ENCODE peak calls at places on chromosomes 3 and 15, in nine cellular contexts. One of them, this sample, is unnamed.

GRCh38 chr15:60964527-60964926 is 264.6 kb downstream of the RORA start:
- DNase-seq in lower leg skin: no peak
- DNase-seq in GM12865: peak
- DNase-seq in HFFc6: no peak
- DNase-seq in testis: peak
- DNase-seq in GM13976: no peak
- DNase-seq in endodermal cell: peak
- DNase-seq in epithelial cell of esophagus: no peak
- DNase-seq in kidney epithelial cell: no peak
- DNase-seq in this sample: peak

GRCh38 chr15:80989518-80990478 is at the start of gene MESD:
- DNase-seq in lower leg skin: peak
- DNase-seq in GM12865: peak
- DNase-seq in HFFc6: peak
- DNase-seq in testis: peak
- DNase-seq in GM13976: peak
- DNase-seq in endodermal cell: peak
- DNase-seq in epithelial cell of esophagus: peak
- DNase-seq in kidney epithelial cell: peak
- DNase-seq in this sample: peak

GRCh38 chr3:83514130-83514914 is 1444.5 kb upstream of the CADM2 start:
- DNase-seq in lower leg skin: no peak
- DNase-seq in GM12865: no peak
- DNase-seq in HFFc6: no peak
- DNase-seq in testis: no peak
- DNase-seq in GM13976: no peak
- DNase-seq in endodermal cell: peak
- DNase-seq in epithelial cell of esophagus: peak
- DNase-seq in kidney epithelial cell: peak
- DNase-seq in this sample: no peak

GRCh38 chr3:41053220-41053619 is 146.1 kb upstream of the CTNNB1 start:
- DNase-seq in lower leg skin: no peak
- DNase-seq in GM12865: no peak
- DNase-seq in HFFc6: no peak
- DNase-seq in testis: no peak
- DNase-seq in GM13976: no peak
- DNase-seq in endodermal cell: no peak
- DNase-seq in epithelial cell of esophagus: peak
- DNase-seq in kidney epithelial cell: no peak
- DNase-seq in this sample: no peak

GRCh38 chr15:35514759-35515158 is 31.2 kb downstream of the DPH6 start:
- DNase-seq in lower leg skin: no peak
- DNase-seq in GM12865: no peak
- DNase-seq in HFFc6: peak
- DNase-seq in testis: no peak
- DNase-seq in GM13976: no peak
- DNase-seq in endodermal cell: no peak
- DNase-seq in epithelial cell of esophagus: no peak
- DNase-seq in kidney epithelial cell: no peak
- DNase-seq in this sample: no peak

GRCh38 chr3:178455264-178455663 is 81.0 kb upstream of the KCNMB2 start:
- DNase-seq in lower leg skin: no peak
- DNase-seq in GM12865: no peak
- DNase-seq in HFFc6: no peak
- DNase-seq in testis: no peak
- DNase-seq in GM13976: no peak
- DNase-seq in endodermal cell: no peak
- DNase-seq in epithelial cell of esophagus: peak
- DNase-seq in kidney epithelial cell: no peak
- DNase-seq in this sample: no peak

GRCh38 chr3:188343894-188344293 is 189.9 kb downstream of the LPP start:
- DNase-seq in lower leg skin: no peak
- DNase-seq in GM12865: no peak
- DNase-seq in HFFc6: no peak
- DNase-seq in testis: no peak
- DNase-seq in GM13976: no peak
- DNase-seq in endodermal cell: no peak
- DNase-seq in epithelial cell of esophagus: peak
- DNase-seq in kidney epithelial cell: no peak
- DNase-seq in this sample: no peak

GRCh38 chr3:69212411-69213160 is 90.2 kb upstream of the LMOD3 start:
- DNase-seq in lower leg skin: no peak
- DNase-seq in GM12865: peak
- DNase-seq in HFFc6: peak
- DNase-seq in testis: no peak
- DNase-seq in GM13976: no peak
- DNase-seq in endodermal cell: no peak
- DNase-seq in epithelial cell of esophagus: peak
- DNase-seq in kidney epithelial cell: peak
- DNase-seq in this sample: no peak

GRCh38 chr15:80550910-80551265 is 144.2 kb upstream of the ABHD17C start:
- DNase-seq in lower leg skin: no peak
- DNase-seq in GM12865: no peak
- DNase-seq in HFFc6: peak
- DNase-seq in testis: no peak
- DNase-seq in GM13976: no peak
- DNase-seq in endodermal cell: no peak
- DNase-seq in epithelial cell of esophagus: peak
- DNase-seq in kidney epithelial cell: no peak
- DNase-seq in this sample: no peak

GRCh38 chr3:43785551-43785950 is 94.8 kb downstream of the ABHD5 start:
- DNase-seq in lower leg skin: no peak
- DNase-seq in GM12865: no peak
- DNase-seq in HFFc6: peak
- DNase-seq in testis: no peak
- DNase-seq in GM13976: no peak
- DNase-seq in endodermal cell: no peak
- DNase-seq in epithelial cell of esophagus: no peak
- DNase-seq in kidney epithelial cell: no peak
- DNase-seq in this sample: no peak

GRCh38 chr3:122619040-122619439 is 41.6 kb downstream of the PARP15 start:
- DNase-seq in lower leg skin: no peak
- DNase-seq in GM12865: peak
- DNase-seq in HFFc6: peak
- DNase-seq in testis: no peak
- DNase-seq in GM13976: no peak
- DNase-seq in endodermal cell: no peak
- DNase-seq in epithelial cell of esophagus: no peak
- DNase-seq in kidney epithelial cell: no peak
- DNase-seq in this sample: no peak

GRCh38 chr3:170502297-170502696 is 83.6 kb downstream of the SLC7A14 start:
- DNase-seq in lower leg skin: no peak
- DNase-seq in GM12865: no peak
- DNase-seq in HFFc6: no peak
- DNase-seq in testis: peak
- DNase-seq in GM13976: no peak
- DNase-seq in endodermal cell: no peak
- DNase-seq in epithelial cell of esophagus: peak
- DNase-seq in kidney epithelial cell: no peak
- DNase-seq in this sample: no peak

DNA sequence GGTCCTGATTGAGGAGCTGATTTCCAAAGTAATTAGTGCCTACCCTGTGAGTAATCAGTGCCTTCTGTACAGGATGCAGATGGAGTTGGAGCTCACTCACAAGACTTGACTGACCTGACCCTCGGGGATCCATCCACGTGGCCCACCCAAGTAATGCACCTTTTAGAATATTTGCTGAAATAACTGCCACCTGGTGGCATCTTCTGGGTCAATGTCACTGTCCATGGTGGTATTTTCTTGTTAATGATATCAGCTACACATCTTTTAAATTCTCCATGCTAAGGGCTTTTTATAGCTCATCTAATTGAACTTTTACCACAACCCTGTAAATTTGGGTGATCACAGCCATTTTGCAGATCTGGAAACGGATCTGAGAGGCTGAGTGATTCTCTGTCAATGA is 74.3 kb upstream of the ANKRD34C start:
- DNase-seq in lower leg skin: no peak
- DNase-seq in GM12865: no peak
- DNase-seq in HFFc6: no peak
- DNase-seq in testis: no peak
- DNase-seq in GM13976: no peak
- DNase-seq in endodermal cell: no peak
- DNase-seq in epithelial cell of esophagus: no peak
- DNase-seq in kidney epithelial cell: no peak
- DNase-seq in this sample: no peak
- TF ChIP-seq CTCF in lower leg skin: no peak
- TF ChIP-seq CTCF in GM12865: no peak
- TF ChIP-seq CTCF in HFFc6: peak
- TF ChIP-seq CTCF in testis: no peak
- TF ChIP-seq CTCF in GM13976: no peak
- TF ChIP-seq CTCF in endodermal cell: peak
- TF ChIP-seq CTCF in epithelial cell of esophagus: peak
- TF ChIP-seq CTCF in kidney epithelial cell: peak
- TF ChIP-seq CTCF in this sample: no peak

GRCh38 chr15:40110866-40111550 is 2.3 kb upstream of the BMF start:
- DNase-seq in lower leg skin: no peak
- DNase-seq in GM12865: no peak
- DNase-seq in HFFc6: no peak
- DNase-seq in testis: no peak
- DNase-seq in GM13976: peak
- DNase-seq in endodermal cell: no peak
- DNase-seq in epithelial cell of esophagus: no peak
- DNase-seq in kidney epithelial cell: no peak
- DNase-seq in this sample: no peak

GRCh38 chr15:40111888-40112287 is 3.2 kb upstream of the BMF start:
- DNase-seq in lower leg skin: no peak
- DNase-seq in GM12865: no peak
- DNase-seq in HFFc6: no peak
- DNase-seq in testis: no peak
- DNase-seq in GM13976: peak
- DNase-seq in endodermal cell: no peak
- DNase-seq in epithelial cell of esophagus: no peak
- DNase-seq in kidney epithelial cell: no peak
- DNase-seq in this sample: no peak

GRCh38 chr15:40108061-40108854 is 421 bp downstream of the BMF start:
- DNase-seq in lower leg skin: peak
- DNase-seq in GM12865: peak
- DNase-seq in HFFc6: peak
- DNase-seq in testis: peak
- DNase-seq in GM13976: peak
- DNase-seq in endodermal cell: peak
- DNase-seq in epithelial cell of esophagus: peak
- DNase-seq in kidney epithelial cell: no peak
- DNase-seq in this sample: peak

GRCh38 chr15:40106203-40107161 is 2.2 kb downstream of the BMF start:
- DNase-seq in lower leg skin: peak
- DNase-seq in GM12865: peak
- DNase-seq in HFFc6: no peak
- DNase-seq in testis: peak
- DNase-seq in GM13976: peak
- DNase-seq in endodermal cell: peak
- DNase-seq in epithelial cell of esophagus: peak
- DNase-seq in kidney epithelial cell: no peak
- DNase-seq in this sample: peak

DNA sequence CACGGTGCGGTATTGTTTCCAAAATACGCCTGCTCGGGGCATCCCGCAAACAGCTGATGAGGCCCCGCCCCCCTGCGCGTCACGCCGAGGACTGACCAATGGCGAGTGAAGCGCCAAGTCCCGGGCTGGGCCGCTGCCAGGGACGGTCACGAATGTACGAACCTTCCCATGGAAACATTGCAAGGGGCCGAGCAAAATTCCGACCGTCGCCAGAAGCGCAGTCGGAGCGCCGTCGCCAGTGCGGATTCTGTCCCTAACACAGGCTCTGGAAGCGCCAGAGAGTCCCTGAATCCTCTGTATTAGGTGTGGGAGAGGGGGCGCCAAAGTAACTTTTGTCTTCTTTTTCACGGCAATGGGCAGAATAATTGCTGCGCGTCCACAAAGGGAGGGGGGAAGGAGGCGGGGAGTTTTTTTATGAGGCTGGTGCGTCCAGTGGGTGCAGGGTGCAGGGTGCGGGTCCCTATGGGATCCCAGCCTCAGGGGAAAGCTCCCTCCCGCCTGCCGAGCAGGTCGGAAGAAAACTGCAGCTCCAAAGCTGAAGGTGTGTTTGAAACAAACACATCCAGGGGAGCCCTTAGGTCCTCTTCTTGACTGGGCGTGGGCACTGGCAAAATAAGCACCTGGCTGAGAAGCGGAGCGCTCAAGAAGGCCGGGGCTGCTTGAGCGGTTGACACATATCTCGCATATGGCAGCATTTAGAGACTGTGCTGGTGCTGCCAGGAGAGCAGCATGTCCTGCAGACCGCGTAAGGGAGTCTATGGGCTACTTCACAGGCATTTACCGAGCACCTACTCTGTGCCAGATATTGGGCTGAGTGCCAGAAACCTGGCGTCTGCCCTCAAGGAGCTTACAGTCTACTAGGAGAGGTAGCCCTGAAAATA is at the start of gene BMF:
- DNase-seq in lower leg skin: peak
- DNase-seq in GM12865: peak
- DNase-seq in HFFc6: peak
- DNase-seq in testis: peak
- DNase-seq in GM13976: peak
- DNase-seq in endodermal cell: peak
- DNase-seq in epithelial cell of esophagus: peak
- DNase-seq in kidney epithelial cell: peak
- DNase-seq in this sample: peak
- TF ChIP-seq CTCF in lower leg skin: no peak
- TF ChIP-seq CTCF in GM12865: peak
- TF ChIP-seq CTCF in HFFc6: peak
- TF ChIP-seq CTCF in testis: peak
- TF ChIP-seq CTCF in GM13976: no peak
- TF ChIP-seq CTCF in endodermal cell: peak
- TF ChIP-seq CTCF in epithelial cell of esophagus: peak
- TF ChIP-seq CTCF in kidney epithelial cell: peak
- TF ChIP-seq CTCF in this sample: peak

DNA sequence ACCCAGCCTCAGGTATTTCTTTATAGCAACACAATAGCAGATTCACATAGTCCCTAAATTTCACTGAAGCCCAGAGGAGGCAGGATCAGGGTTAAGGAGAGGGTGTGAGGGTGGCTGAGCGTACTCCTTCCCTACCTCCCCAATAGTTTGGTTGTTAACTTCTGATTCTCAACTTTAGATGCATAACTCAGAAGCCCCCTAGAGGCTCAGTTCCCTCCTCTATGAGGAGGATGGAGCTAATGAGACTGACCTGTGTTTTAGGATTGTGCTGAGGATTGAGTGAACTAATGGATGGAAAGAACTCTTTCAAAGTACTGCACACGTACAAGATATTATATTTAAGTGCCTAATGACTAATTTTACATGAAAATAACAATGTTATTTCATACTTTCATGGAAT is 249.3 kb upstream of the SOX14 start:
- DNase-seq in lower leg skin: no peak
- DNase-seq in GM12865: no peak
- DNase-seq in HFFc6: no peak
- DNase-seq in testis: no peak
- DNase-seq in GM13976: no peak
- DNase-seq in endodermal cell: no peak
- DNase-seq in epithelial cell of esophagus: no peak
- DNase-seq in kidney epithelial cell: no peak
- DNase-seq in this sample: no peak
- TF ChIP-seq CTCF in lower leg skin: no peak
- TF ChIP-seq CTCF in GM12865: peak
- TF ChIP-seq CTCF in HFFc6: no peak
- TF ChIP-seq CTCF in testis: no peak
- TF ChIP-seq CTCF in GM13976: no peak
- TF ChIP-seq CTCF in endodermal cell: peak
- TF ChIP-seq CTCF in epithelial cell of esophagus: no peak
- TF ChIP-seq CTCF in kidney epithelial cell: no peak
- TF ChIP-seq CTCF in this sample: no peak

GRCh38 chr3:104088738-104089137 is 1278.0 kb upstream of the ALCAM start:
- DNase-seq in lower leg skin: no peak
- DNase-seq in GM12865: no peak
- DNase-seq in HFFc6: no peak
- DNase-seq in testis: no peak
- DNase-seq in GM13976: no peak
- DNase-seq in endodermal cell: no peak
- DNase-seq in epithelial cell of esophagus: no peak
- DNase-seq in kidney epithelial cell: no peak
- DNase-seq in this sample: no peak
- TF ChIP-seq CTCF in lower leg skin: no peak
- TF ChIP-seq CTCF in GM12865: no peak
- TF ChIP-seq CTCF in HFFc6: no peak
- TF ChIP-seq CTCF in testis: no peak
- TF ChIP-seq CTCF in GM13976: no peak
- TF ChIP-seq CTCF in endodermal cell: no peak
- TF ChIP-seq CTCF in epithelial cell of esophagus: no peak
- TF ChIP-seq CTCF in kidney epithelial cell: no peak
- TF ChIP-seq CTCF in this sample: no peak

This sample was measured in thyroid gland.